ENCODE peak calls at places on chromosomes 12 and 14, in four cellular contexts. K is HCT116, E is K562, W is HepG2. D is an unnamed sample.

GRCh38 chr12:94078736-94079509 is 69.5 kb upstream of the PLXNC1 start:
- DNase-seq in E (no peak), K (no peak), W (no peak), D (no peak)

GRCh38 chr14:36502558-36503508 is 17.2 kb downstream of the NKX2-1 start:
- DNase-seq in W (no peak), E (no peak), K (no peak), D (no peak)

GRCh38 chr14:89613260-89614008 is 196.4 kb upstream of the FOXN3 start:
- DNase-seq in W (no peak), E (no peak), K (no peak), D (no peak)

GRCh38 chr14:91140672-91141071 is 26.8 kb downstream of the DGLUCY start:
- DNase-seq in K (peak; percentile 41), W (peak; percentile 55), E (peak; percentile 13), D (peak; percentile 40)

GRCh38 chr12:130013771-130014484 is 110.1 kb upstream of the TMEM132D start:
- DNase-seq in E (peak; percentile 72), W (peak; percentile 26), K (no peak), D (peak; percentile 89)

GRCh38 chr12:89825591-89826449 is 117.2 kb upstream of the ATP2B1 start:
- DNase-seq in K (peak; percentile 28), W (no peak), E (peak; percentile 33), D (peak; percentile 8)

GRCh38 chr14:103280278-103280917 is 53.6 kb upstream of the EIF5 start:
- DNase-seq in W (no peak), K (no peak), E (no peak), D (no peak)

GRCh38 chr12:53806689-53807088 is 54.9 kb upstream of the CISTR start:
- DNase-seq in W (no peak), K (no peak), E (no peak), D (no peak)

GRCh38 chr14:78007160-78007559 is 163.0 kb upstream of the NRXN3 start:
- DNase-seq in K (no peak), E (no peak), W (no peak), D (no peak)

GRCh38 chr12:11568762-11569478 is 80.6 kb upstream of the ETV6 start:
- DNase-seq in E (no peak), K (no peak), W (no peak), D (no peak)

GRCh38 chr12:108890208-108890607 is 10.3 kb downstream of the DAO start:
- DNase-seq in K (no peak), W (no peak), E (peak; percentile 31), D (no peak)

GRCh38 chr12:111451649-111452129 is 46.0 kb downstream of the SH2B3 start:
- DNase-seq in K (peak; percentile 24), E (peak; percentile 36), W (peak; percentile 53), D (peak; percentile 62)

GRCh38 chr14:24196071-24197061 is 1.1 kb upstream of the TM9SF1 start:
- DNase-seq in E (peak; percentile 27), K (no peak), W (peak; percentile 67), D (no peak)

GRCh38 chr14:31834616-31835015 is 242.5 kb upstream of the ARHGAP5 start:
- DNase-seq in E (no peak), W (peak; percentile 41), K (no peak), D (no peak)

GRCh38 chr12:95966287-95966870 is 23.2 kb downstream of the AMDHD1 start:
- DNase-seq in W (peak; percentile 87), K (no peak), E (no peak), D (peak; percentile 51)

GRCh38 chr14:77186911-77187648 is 5.5 kb downstream of the TMEM63C start:
- DNase-seq in E (no peak), K (peak; percentile 27), W (no peak), D (no peak)

GRCh38 chr12:120367252-120367923 is 1.6 kb downstream of the MSI1 start:
- DNase-seq in W (no peak), K (no peak), E (peak; percentile 37), D (peak; percentile 70)

GRCh38 chr12:74552201-74552600 is 14.6 kb downstream of the ATXN7L3B start:
- DNase-seq in K (no peak), W (no peak), E (peak; percentile 17), D (no peak)

GRCh38 chr12:62802981-62803380 is 132.0 kb downstream of the PPM1H start:
- DNase-seq in E (no peak), W (no peak), K (no peak), D (no peak)

GRCh38 chr12:41521872-41522379 is 333.8 kb downstream of the PDZRN4 start:
- DNase-seq in K (no peak), E (no peak), W (no peak), D (no peak)

GRCh38 chr12:130473266-130473665 is 135.6 kb downstream of the PIWIL1 start:
- DNase-seq in W (no peak), K (no peak), E (no peak), D (no peak)

GRCh38 chr12:74722709-74723108 is 185.1 kb downstream of the ATXN7L3B start:
- DNase-seq in W (no peak), E (no peak), K (no peak), D (no peak)

GRCh38 chr14:67385120-67385519 is 25.0 kb downstream of the EIF2S1 start:
- DNase-seq in E (no peak), W (no peak), K (no peak), D (no peak)

GRCh38 chr12:133023566-133023965 is 13.7 kb upstream of the ZNF84 start:
- DNase-seq in K (no peak), W (no peak), E (no peak), D (no peak)

GRCh38 chr14:25431211-25432076 is 381.5 kb upstream of the STXBP6 start:
- DNase-seq in E (no peak), K (no peak), W (peak; percentile 53), D (peak; percentile 15)

GRCh38 chr14:65101631-65102440 is 481 bp downstream of the MAX start:
- DNase-seq in K (no peak), W (no peak), E (no peak), D (peak; percentile 57)

GRCh38 chr12:93879476-93880376 is 202.6 kb downstream of the CRADD start:
- DNase-seq in K (no peak), W (no peak), E (no peak), D (no peak)

GRCh38 chr12:2999265-2999841 is 40.2 kb downstream of the TEAD4 start:
- DNase-seq in W (no peak), E (peak; percentile 82), K (no peak), D (no peak)

GRCh38 chr14:88914956-88915355 is 90.5 kb downstream of the TTC8 start:
- DNase-seq in K (no peak), W (no peak), E (no peak), D (no peak)

GRCh38 chr12:3821441-3821840 is 51.8 kb downstream of the PARP11 start:
- DNase-seq in K (no peak), E (no peak), W (no peak), D (no peak)

GRCh38 chr14:94977016-94977415 is 180.3 kb downstream of the DICER1 start:
- DNase-seq in K (no peak), W (no peak), E (no peak), D (no peak)

GRCh38 chr12:143964-144649 is 69.8 kb downstream of the SLC6A12 start:
- DNase-seq in W (peak; percentile 62), E (no peak), K (no peak), D (no peak)

GRCh38 chr14:43041207-43041606 is 1434.5 kb downstream of the LRFN5 start:
- DNase-seq in K (no peak), E (no peak), W (no peak), D (no peak)

GRCh38 chr14:60161176-60162107 is 3.8 kb downstream of the DHRS7 start:
- DNase-seq in K (no peak), W (peak; percentile 38), E (no peak), D (no peak)

GRCh38 chr14:28494196-28494595 is 272.4 kb upstream of the FOXG1 start:
- DNase-seq in W (no peak), K (no peak), E (no peak), D (no peak)

GRCh38 chr12:39006286-39006685 is 100.9 kb upstream of the CPNE8 start:
- DNase-seq in E (no peak), K (no peak), W (no peak), D (no peak)

GRCh38 chr12:121127501-121127900 is 5.2 kb upstream of the P2RX7 start:
- DNase-seq in E (no peak), K (no peak), W (no peak), D (no peak)

GRCh38 chr12:101564912-101565311 is 29.9 kb upstream of the MYBPC1 start:
- DNase-seq in K (no peak), W (no peak), E (peak; percentile 13), D (peak; percentile 1)
- TF ChIP-seq ELF1 in K (no peak), W (no peak), E (no peak), D (no peak)

GRCh38 chr12:10307630-10308029 is at the start of gene KLRD1:
- DNase-seq in E (no peak), K (no peak), W (no peak), D (no peak)
- TF ChIP-seq ELF1 in E (no peak), K (no peak), W (no peak), D (no peak)

GRCh38 chr12:26226629-26227375 is 31.4 kb downstream of the SSPN start:
- DNase-seq in W (no peak), K (no peak), E (no peak), D (peak; percentile 73)

GRCh38 chr12:26226119-26226518 is 30.7 kb downstream of the SSPN start:
- DNase-seq in E (no peak), K (no peak), W (no peak), D (no peak)

GRCh38 chr12:26229910-26230309 is 34.5 kb downstream of the SSPN start:
- DNase-seq in E (no peak), K (no peak), W (no peak), D (no peak)

GRCh38 chr12:26224657-26225056 is 29.3 kb downstream of the SSPN start:
- DNase-seq in W (no peak), E (no peak), K (no peak), D (no peak)

DNA sequence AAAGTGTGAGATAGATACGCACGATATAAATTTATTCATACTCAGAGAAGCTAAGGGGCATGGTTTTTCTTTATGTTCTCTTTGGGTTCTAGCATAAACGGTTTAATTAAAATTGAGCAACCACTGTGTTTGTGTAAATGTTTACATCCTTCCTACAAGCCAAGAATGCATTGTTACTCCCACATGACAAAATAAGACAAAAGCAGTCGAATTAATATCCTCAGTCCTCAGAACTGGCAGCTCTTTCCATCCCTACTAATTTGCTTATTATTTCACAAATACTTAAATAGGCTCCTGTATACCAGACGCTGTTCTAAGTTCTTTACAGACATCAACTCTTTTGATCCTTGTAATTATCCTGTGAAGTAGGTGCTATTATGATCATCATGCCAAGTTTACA is 32.0 kb downstream of the SSPN start:
- DNase-seq in E (no peak), K (no peak), W (no peak), D (no peak)
- TF ChIP-seq ELF1 in E (no peak), K (no peak), W (no peak), D (no peak)

DNA sequence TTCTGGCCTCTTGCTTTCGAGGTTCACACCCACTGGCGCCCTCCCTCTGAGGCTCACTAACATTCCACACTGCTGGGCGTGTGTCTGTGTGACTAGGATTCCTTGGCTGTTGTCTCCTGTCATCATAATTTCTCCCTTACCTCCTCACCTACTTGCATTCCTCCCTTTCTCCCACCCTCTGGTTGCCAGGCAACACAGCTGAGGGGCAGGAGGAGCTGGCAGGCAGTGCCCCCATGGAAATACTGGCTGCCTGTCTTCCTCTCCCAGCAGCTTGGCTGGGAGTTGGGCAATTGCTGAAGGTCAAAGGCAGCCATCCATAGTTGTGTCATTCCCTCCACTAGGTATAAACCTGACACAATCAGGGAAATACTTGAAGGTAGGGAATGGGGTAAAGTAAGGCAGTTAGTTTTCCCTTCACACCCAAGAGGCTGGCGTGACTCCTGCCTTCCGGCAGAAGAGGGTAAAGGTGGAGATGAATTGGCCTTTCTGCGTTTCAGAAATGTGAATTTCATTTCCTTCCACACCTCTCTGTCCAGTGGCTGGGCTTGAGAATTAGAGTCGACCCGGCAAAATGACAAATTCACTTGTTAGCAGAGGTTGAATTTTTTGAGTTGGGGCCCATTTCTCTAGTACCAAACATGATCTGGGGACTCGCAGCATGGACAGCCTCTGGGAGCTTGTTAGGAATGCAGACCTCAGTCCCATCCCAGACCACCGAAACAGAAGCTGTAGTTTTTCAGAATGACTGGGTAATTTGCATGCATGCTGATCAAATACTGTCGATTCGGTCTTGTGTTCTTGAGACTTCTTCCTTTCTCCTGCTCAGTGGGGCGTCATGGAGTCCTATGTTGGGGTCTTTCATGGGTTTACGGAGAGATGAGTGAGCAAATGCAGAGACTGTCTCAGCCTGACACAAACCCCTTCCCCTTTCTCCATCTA is 24.3 kb upstream of the EMP1 start:
- DNase-seq in K (no peak), E (no peak), W (no peak), D (no peak)
- TF ChIP-seq ELF1 in K (no peak), E (no peak), W (no peak), D (no peak)